ENCODE peak calls at places on chromosome 19, in five cellular contexts. E is NCI-H1694 treated with DMSO at 0.1 percent for 48 hours; Q is activated naive CD4-positive, alpha-beta T cell; B is fibroblast of the conjunctiva; Z is dermis blood vessel endothelial cell. C is an unnamed sample.

GRCh38 chr19:44356383-44357111 is at the start of gene ZNF112:
- DNase-seq in E (peak), Q (no peak), B (peak), Z (peak), C (peak)

GRCh38 chr19:16638666-16639065 is 10.7 kb upstream of the MED26 start:
- DNase-seq in E (no peak), Q (no peak), B (no peak), Z (no peak), C (no peak)

GRCh38 chr19:37902668-37903067 is 3.7 kb downstream of the WDR87 start:
- DNase-seq in E (peak), Q (peak), B (peak), Z (peak), C (peak)

GRCh38 chr19:14002571-14003278 is 3.4 kb downstream of the RFX1 start:
- DNase-seq in E (no peak), Q (no peak), B (no peak), Z (no peak), C (no peak)

GRCh38 chr19:30154410-30154809 is 212.4 kb downstream of the URI1 start:
- DNase-seq in E (no peak), Q (no peak), B (no peak), Z (no peak), C (no peak)

GRCh38 chr19:36115453-36116343 is at the start of gene TBCB:
- DNase-seq in E (peak), Q (peak), B (no peak), Z (peak), C (peak)

GRCh38 chr19:17095141-17095919 is 19.8 kb downstream of the MYO9B start:
- DNase-seq in E (no peak), Q (no peak), B (no peak), Z (peak), C (no peak)

GRCh38 chr19:54029930-54030490 is 33.7 kb downstream of the VSTM1 start:
- DNase-seq in E (peak), Q (peak), B (peak), Z (peak), C (peak)

GRCh38 chr19:1382250-1382649 is 1.5 kb upstream of the NDUFS7 start:
- DNase-seq in E (no peak), Q (no peak), B (no peak), Z (no peak), C (no peak)

GRCh38 chr19:6233051-6233826 is 46.5 kb downstream of the MLLT1 start:
- DNase-seq in E (no peak), Q (no peak), B (no peak), Z (peak), C (peak)

GRCh38 chr19:941292-942132 is 15.7 kb downstream of the ARID3A start:
- DNase-seq in E (no peak), Q (no peak), B (no peak), Z (no peak), C (no peak)